ENCODE peak calls at places on chromosomes 6 and 20, in four cellular contexts. K is IMR-90, V is neuronal stem cell, H is mesendoderm. X is an unnamed sample.
A peak's percentile ranks its signal among the peaks of the same experiment; 100 is the strongest.

GRCh38 chr6:24910850-24911712 is 24.7 kb downstream of the RIPOR2 start:
- DNase-seq in K (peak; percentile 65), H (peak; percentile 64), V (peak; percentile 67), X (peak; percentile 65)

GRCh38 chr6:27040244-27041042 is 207.1 kb upstream of the PRSS16 start:
- DNase-seq in K (no peak), H (peak; percentile 18), V (no peak), X (no peak)

GRCh38 chr20:35595901-35596300 is 19.7 kb upstream of the SPAG4 start:
- DNase-seq in H (no peak), K (no peak), V (no peak), X (no peak)

GRCh38 chr6:144657691-144658090 is 372.6 kb downstream of the UTRN start:
- DNase-seq in K (no peak), V (no peak), H (peak; percentile 46), X (peak; percentile 56)

GRCh38 chr20:62711703-62712101 is 3.1 kb downstream of the NTSR1 start:
- DNase-seq in K (no peak), V (no peak), H (no peak), X (no peak)

GRCh38 chr6:122647765-122648164 is 37.6 kb downstream of the PKIB start:
- DNase-seq in H (no peak), V (no peak), K (no peak), X (no peak)

GRCh38 chr20:47568019-47568418 is 66.3 kb downstream of the NCOA3 start:
- DNase-seq in V (no peak), H (no peak), K (peak; percentile 90), X (no peak)

GRCh38 chr20:23320317-23320716 is 30.3 kb upstream of the NXT1 start:
- DNase-seq in H (no peak), K (peak; percentile 17), V (no peak), X (no peak)

GRCh38 chr6:143200035-143200770 is 139.5 kb downstream of the AIG1 start:
- DNase-seq in V (no peak), H (no peak), K (no peak), X (no peak)

GRCh38 chr20:54276577-54277169 is 68.8 kb downstream of the PFDN4 start:
- DNase-seq in H (no peak), K (no peak), V (no peak), X (no peak)

GRCh38 chr20:9903048-9903651 is 64.3 kb upstream of the PAK5 start:
- DNase-seq in H (peak; percentile 57), K (no peak), V (peak; percentile 35), X (peak; percentile 55)

GRCh38 chr20:38725959-38726848 is 1.9 kb downstream of the SLC32A1 start:
- DNase-seq in V (peak; percentile 84), H (peak; percentile 97), K (peak; percentile 11), X (peak; percentile 93)

GRCh38 chr20:37728635-37728983 is 34.8 kb downstream of the CTNNBL1 start:
- DNase-seq in H (peak; percentile 21), K (no peak), V (no peak), X (no peak)

GRCh38 chr20:62728028-62728780 is 19.6 kb downstream of the NTSR1 start:
- DNase-seq in V (no peak), H (no peak), K (no peak), X (no peak)

GRCh38 chr20:1944345-1945099 is 49.3 kb downstream of the SIRPA start:
- DNase-seq in H (no peak), K (no peak), V (no peak), X (no peak)

GRCh38 chr20:1946442-1946761 is 47.5 kb downstream of the PDYN start:
- DNase-seq in H (no peak), K (no peak), V (no peak), X (no peak)

GRCh38 chr20:1945660-1946059 is 48.2 kb downstream of the PDYN start:
- DNase-seq in H (no peak), K (no peak), V (no peak), X (no peak)

GRCh38 chr20:1943267-1944002 is 48.2 kb downstream of the SIRPA start:
- DNase-seq in V (no peak), K (no peak), H (no peak), X (no peak)

GRCh38 chr20:1945134-1945618 is 48.7 kb downstream of the PDYN start:
- DNase-seq in V (no peak), K (no peak), H (no peak), X (no peak)
- H3K18ac ChIP-seq in V (no peak overlapping the region), K (no peak overlapping the region), H (no peak overlapping the region), X (no peak overlapping the region)

GRCh38 chr6:57224769-57225515 is 2.8 kb upstream of the RAB23 start:
- DNase-seq in K (peak; percentile 70), V (no peak), H (peak; percentile 20), X (no peak)

GRCh38 chr6:57222684-57223077 is 574 bp upstream of the RAB23 start:
- DNase-seq in K (no peak), H (peak; percentile 31), V (no peak), X (no peak)

GRCh38 chr6:57220083-57220703 is 1.9 kb downstream of the RAB23 start:
- DNase-seq in K (no peak), V (no peak), H (no peak), X (no peak)

GRCh38 chr6:57221191-57221935 is 744 bp downstream of the RAB23 start:
- DNase-seq in V (peak; percentile 57), H (peak; percentile 93), K (peak; percentile 45), X (peak; percentile 90)

DNA sequence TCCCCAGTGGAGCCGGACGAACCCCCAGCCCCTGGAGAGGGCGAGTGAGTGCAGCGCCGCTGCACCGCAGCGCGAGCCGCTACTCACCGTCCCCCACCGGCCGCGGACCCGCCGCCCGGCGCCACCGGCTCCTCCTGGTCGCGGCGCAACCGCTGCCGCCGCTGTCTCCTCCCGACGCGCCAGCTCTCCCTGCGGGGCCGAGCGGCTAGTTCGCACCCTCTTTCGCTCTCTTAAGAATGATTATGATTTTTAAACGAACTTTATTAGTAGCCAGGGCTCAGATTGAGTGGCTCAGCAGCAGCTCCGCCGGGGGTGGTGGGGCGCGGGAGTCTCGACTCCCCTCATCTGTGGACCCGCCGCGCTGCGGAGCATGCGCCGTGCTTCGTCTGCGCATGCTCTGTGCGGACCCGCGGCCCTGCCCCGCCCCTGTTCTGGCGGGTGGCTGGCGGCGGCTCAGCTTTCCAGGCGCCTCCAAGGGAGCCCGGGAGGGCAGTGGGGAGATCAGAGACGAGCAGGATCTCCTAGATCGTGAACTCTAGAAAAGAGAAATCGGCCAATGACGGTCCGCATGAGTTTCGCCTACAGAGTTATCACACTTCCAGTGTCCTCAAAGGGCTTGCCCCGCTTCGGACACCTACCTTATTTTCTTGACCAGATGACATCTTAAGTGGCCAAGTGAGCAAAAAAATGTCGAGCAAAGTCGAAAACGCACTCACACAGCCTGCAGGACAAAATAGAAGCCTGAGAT is at the start of gene RAB23:
- DNase-seq in H (peak; percentile 93), V (peak; percentile 89), K (peak; percentile 77), X (peak; percentile 91)
- H2BK5ac ChIP-seq in H (no peak within 1 kb of the TSS), V (peak within 1 kb of the TSS; percentile 92), K (peak within 1 kb of the TSS; percentile 93), X (no peak within 1 kb of the TSS)

GRCh38 chr6:10518461-10519216 is 2.5 kb upstream of the GCNT2 start:
- DNase-seq in K (peak; percentile 20), H (peak; percentile 56), V (no peak), X (no peak)

GRCh38 chr6:10520468-10520867 is 683 bp upstream of the GCNT2 start:
- DNase-seq in H (peak; percentile 61), V (no peak), K (peak; percentile 16), X (no peak)

GRCh38 chr6:10522929-10523573 is 1.9 kb downstream of the GCNT2 start:
- DNase-seq in H (peak; percentile 66), K (no peak), V (no peak), X (peak; percentile 82)

GRCh38 chr6:10516953-10517352 is 4.2 kb upstream of the GCNT2 start:
- DNase-seq in K (no peak), V (no peak), H (no peak), X (no peak)

GRCh38 chr6:10521104-10521808 is at the start of gene GCNT2:
- DNase-seq in H (peak; percentile 94), K (peak; percentile 23), V (no peak), X (peak; percentile 79)
- H4K8ac ChIP-seq in H (no peak within 1 kb of the TSS), K (peak within 1 kb of the TSS; percentile 77), V (no peak within 1 kb of the TSS), X (no peak within 1 kb of the TSS)

DNA sequence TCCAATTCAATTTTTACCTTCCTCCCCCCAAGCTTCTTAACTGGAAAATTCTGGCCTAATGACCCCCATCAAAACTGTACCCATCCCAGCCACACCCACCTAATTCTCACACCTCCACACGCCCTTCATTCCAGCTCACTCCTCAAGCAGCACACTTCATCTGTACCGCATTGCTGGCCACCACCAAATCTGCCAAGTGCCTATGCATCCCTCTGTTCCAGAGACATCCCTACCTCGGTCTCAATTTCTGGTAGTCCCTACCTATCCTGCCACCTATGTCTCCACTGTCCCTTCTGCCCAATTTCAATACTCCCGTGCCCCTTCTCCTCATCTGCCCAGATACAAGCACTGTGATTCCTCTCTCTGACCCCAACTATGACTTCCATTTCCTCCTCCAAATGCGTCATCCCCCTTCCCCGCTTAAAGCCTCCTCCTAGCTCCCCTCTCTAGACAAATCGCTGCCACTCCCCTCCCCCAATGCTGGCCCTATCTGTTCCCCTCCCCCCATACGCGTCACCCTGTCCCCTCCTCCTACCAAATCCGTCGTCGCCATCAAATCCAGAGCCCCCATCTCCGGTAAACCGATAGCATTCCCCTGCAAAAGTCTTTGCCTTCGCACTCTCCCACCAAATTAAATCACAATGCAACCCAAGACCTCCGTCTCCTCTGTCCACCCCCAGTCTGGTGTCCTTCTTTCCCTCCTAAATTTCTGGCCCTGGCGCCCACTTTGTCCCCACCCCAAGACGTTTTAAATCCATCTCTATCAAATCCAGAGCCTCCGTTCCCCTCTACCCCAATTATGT is 1.2 kb downstream of the MTCH1 start:
- DNase-seq in H (peak; percentile 92), V (peak; percentile 38), K (peak; percentile 87), X (peak; percentile 79)
- H3K18ac ChIP-seq in H (peak overlapping the region; percentile 43), V (peak overlapping the region; percentile 59), K (peak overlapping the region; percentile 73), X (peak overlapping the region; percentile 47)

DNA sequence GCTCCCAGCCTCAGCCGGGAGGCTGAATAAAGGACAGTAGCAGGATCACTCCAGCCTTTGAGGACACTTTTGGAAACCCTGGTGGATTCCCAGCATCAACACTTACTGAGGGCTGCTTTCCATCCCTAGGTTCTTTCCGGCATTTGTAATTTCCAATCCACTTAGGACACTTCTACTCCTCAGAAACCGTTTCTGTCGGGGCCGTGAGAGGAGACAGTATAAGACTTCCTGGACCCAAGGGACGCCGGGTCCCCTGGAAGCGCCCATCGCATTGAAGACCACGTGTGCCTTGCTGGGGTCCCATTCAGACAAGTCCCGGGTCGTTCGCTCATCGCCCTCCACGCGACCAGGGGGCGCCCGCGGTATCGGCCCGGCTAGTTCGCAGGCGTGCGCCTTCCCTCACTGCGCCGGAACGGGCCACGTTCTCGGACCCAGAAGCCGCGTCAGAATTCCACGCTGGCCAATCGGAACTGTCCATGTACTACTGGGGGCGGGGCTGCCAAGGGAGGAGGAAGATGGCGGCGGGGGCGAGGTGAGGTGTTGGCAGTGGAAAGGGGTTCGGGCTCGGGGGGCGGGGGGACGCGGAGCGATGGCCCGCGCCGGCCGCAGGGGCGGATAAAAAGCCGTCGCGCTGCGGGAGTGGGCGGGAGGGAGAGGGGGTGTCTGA is at the start of gene NUS1:
- DNase-seq in K (peak; percentile 96), V (peak; percentile 95), H (peak; percentile 99), X (peak; percentile 98)
- H2BK5ac ChIP-seq in K (no peak within 1 kb of the TSS), V (no peak within 1 kb of the TSS), H (no peak within 1 kb of the TSS), X (no peak within 1 kb of the TSS)

DNA sequence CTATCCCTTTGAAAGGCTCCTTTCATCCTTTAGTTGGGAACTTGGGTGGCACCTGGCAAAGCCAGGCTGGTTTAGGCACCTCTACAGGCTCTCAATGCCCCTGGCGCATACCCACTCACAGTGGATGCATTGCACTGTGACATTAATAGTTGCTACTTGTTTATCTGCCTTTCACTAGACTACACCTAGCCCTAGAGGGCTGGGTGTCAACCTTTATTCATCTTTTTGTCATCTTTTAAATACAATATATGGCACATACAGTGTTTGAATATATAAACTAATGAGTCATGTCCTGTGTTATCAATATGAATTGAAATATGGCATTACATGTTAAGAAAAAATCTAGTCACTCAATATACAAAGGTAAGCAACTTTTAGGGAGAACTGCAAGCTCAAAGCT is 120.0 kb upstream of the BCLAF1 start:
- DNase-seq in V (no peak), H (no peak), K (no peak), X (no peak)
- H4K8ac ChIP-seq in V (no peak overlapping the region), H (no peak overlapping the region), K (no peak overlapping the region), X (no peak overlapping the region)

X was measured in H9.